ENCODE peak calls at places on chromosomes 16 and 17, in five cellular contexts. I, F, L, W and B are unnamed samples. For H3K4me1, the result is how much of the 10 kb centered on the place peaks cover.

GRCh38 chr16:23071202-23072083 is 77.8 kb downstream of the USP31 start:
- DNase-seq in I (no peak), F (no peak), L (no peak), W (no peak), B (no peak)

GRCh38 chr17:33469911-33470310 is 176.8 kb upstream of the ASIC2 start:
- DNase-seq in I (no peak), F (no peak), L (no peak), W (no peak), B (peak)

GRCh38 chr17:49224198-49224996 is 6.2 kb downstream of the PHOSPHO1 start:
- DNase-seq in I (peak), F (peak), L (no peak), W (no peak), B (no peak)

GRCh38 chr17:50817142-50817751 is 18.1 kb upstream of the WFIKKN2 start:
- DNase-seq in I (peak), F (peak), L (no peak), W (no peak), B (no peak)

GRCh38 chr17:60047590-60047989 is 31.1 kb downstream of the HEATR6 start:
- DNase-seq in I (no peak), F (no peak), L (no peak), W (no peak), B (no peak)

GRCh38 chr17:78557598-78558039 is 19.6 kb downstream of the DNAH17 start:
- DNase-seq in I (no peak), F (no peak), L (no peak), W (no peak), B (no peak)

GRCh38 chr17:31489295-31490018 is 98.0 kb downstream of the RAB11FIP4 start:
- DNase-seq in I (no peak), F (peak), L (no peak), W (no peak), B (no peak)

GRCh38 chr16:69444873-69445517 is 20.6 kb downstream of the CYB5B start:
- DNase-seq in I (no peak), F (no peak), L (no peak), W (no peak), B (peak)

GRCh38 chr17:73657473-73658116 is 13.3 kb upstream of the SDK2 start:
- DNase-seq in I (peak), F (peak), L (no peak), W (no peak), B (peak)

DNA sequence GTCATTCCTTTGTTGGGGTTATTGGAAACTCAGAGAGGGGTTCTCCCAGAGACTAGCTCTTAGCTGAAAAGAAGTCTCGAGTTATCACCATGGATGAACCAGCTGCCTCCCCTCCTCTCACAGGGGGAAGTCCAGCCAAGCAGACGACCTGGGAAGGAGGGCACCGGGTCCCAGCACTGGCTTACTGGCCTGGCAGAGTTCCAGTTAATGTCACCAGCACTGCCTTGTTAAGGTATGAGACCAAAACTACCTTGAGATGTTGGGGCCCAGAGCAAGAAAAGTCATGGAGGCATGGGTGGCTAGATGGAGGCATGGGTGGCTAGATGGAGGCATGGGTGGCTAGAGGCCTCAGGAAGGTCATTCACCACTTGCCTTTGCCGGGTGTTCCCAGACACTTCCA is 72.4 kb downstream of the WIPI1 start:
- DNase-seq in I (no peak), F (no peak), L (no peak), W (peak), B (no peak)
- H3K4me1 ChIP-seq in I (under half), F (under half), L (under half), W (under half), B (under half)

DNA sequence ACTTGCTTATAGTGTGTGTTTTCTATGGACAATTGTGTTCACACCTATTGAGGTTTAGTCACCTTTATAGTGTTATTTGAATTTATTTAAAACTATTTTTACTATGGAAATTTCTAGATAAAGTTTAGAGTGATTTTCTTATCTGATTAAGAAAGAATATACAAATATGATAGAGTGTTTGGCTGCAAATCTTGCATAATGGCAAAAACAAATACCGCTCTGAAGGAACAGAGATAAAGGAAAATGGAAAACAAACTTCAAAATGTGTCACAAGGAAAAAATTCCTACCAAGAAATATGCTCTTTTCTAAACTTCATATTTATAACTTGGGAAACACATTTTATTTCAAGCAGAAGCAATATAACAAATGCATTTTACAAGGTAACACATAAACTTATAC is 423.1 kb downstream of the TOX3 start:
- DNase-seq in I (no peak), F (no peak), L (no peak), W (no peak), B (no peak)
- H3K4me3 ChIP-seq in I (no peak), F (no peak), L (no peak), W (no peak), B (no peak)

GRCh38 chr16:85309656-85310587 is 197.7 kb upstream of the CIBAR2 start:
- DNase-seq in I (peak), F (peak), L (no peak), W (peak), B (no peak)
- H3K27ac ChIP-seq in I (peak), F (no peak), L (peak), W (peak), B (no peak)

GRCh38 chr17:17752822-17753448 is 71.7 kb downstream of the RAI1 start:
- DNase-seq in I (no peak), F (no peak), L (no peak), W (no peak), B (peak)
- H3K4me1 ChIP-seq in I (under half), F (under half), L (under half), W (under half), B (under half)

DNA sequence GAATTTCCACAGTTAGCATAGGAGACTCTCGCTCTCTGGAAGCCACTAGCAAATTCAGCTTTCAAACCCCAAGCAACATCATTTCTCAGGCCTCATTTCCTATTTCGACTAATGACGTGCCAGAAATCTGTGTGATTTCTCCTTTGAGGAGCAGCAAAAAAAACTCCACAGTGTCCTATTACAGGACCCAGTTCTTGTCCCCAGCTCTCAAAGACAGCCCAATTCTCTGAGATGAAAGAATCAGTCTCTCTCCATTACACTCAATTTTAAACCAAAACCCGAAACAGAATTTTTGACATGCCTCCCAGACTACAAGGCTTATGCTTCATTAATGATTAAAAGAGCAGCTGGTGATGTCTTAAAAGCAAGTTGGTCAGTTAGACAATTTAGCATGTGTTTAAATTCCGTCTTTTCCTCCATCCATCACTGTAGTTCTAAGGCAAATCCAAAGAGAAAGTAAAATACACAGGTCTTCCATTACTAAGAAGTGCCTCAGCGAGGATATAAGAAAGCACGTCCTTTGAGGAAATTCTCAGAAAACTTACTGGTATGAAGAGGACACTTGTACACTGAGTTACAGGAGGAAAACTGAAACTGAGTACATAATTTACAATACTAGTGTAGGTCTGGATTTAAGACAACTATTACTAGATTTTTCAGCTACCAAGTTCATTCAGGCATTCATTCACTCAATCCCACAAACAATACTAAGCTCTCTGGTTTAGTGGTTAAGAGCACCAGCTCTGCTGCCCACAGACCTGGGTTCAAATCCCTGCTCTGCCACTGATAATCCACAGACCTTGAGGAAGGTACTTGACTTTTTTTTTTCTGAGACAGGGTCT is 12.5 kb downstream of the TOM1L2 start:
- DNase-seq in I (no peak), F (no peak), L (no peak), W (no peak), B (peak)
- H3K4me3 ChIP-seq in I (no peak), F (no peak), L (no peak), W (peak), B (peak)

GRCh38 chr16:64791756-64792155 is 330.1 kb downstream of the CDH11 start:
- DNase-seq in I (no peak), F (no peak), L (no peak), W (no peak), B (no peak)
- H3K27ac ChIP-seq in I (no peak), F (no peak), L (no peak), W (no peak), B (no peak)

GRCh38 chr17:83106913-83107655 is 27.7 kb downstream of the METRNL start:
- DNase-seq in I (no peak), F (no peak), L (no peak), W (no peak), B (no peak)
- H3K4me1 ChIP-seq in I (under half), F (under half), L (under half), W (under half), B (under half)

DNA sequence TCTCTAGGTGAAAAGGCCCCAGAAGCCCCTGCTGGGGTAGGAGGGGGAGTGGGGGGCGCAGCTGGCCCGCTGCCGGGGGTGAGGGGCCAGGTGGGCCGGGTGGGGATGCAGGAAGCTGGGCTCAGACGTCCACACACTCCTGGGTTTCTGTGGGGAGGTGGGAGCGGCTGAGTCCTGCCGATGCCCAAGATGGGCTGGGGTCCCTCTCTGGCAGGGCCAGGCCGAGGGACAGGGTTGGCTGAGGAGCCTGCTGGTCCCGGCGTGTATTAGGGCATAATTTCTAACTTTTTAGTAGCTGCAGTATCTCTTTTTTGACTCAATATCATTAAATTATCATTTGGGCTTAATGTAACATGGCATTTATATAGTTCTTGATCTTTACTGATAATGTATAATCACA is 121.4 kb upstream of the CORO6 start:
- DNase-seq in I (no peak), F (no peak), L (no peak), W (no peak), B (no peak)
- H3K4me3 ChIP-seq in I (no peak), F (no peak), L (no peak), W (no peak), B (no peak)

GRCh38 chr16:86026916-86027315 is 128.0 kb downstream of the IRF8 start:
- DNase-seq in I (no peak), F (no peak), L (no peak), W (peak), B (no peak)

GRCh38 chr16:86027366-86028126 is 128.6 kb downstream of the IRF8 start:
- DNase-seq in I (no peak), F (no peak), L (no peak), W (peak), B (no peak)

GRCh38 chr16:86031141-86031678 is 132.2 kb downstream of the IRF8 start:
- DNase-seq in I (no peak), F (peak), L (no peak), W (no peak), B (no peak)

GRCh38 chr16:86030116-86030515 is 131.2 kb downstream of the IRF8 start:
- DNase-seq in I (no peak), F (no peak), L (no peak), W (peak), B (no peak)

DNA sequence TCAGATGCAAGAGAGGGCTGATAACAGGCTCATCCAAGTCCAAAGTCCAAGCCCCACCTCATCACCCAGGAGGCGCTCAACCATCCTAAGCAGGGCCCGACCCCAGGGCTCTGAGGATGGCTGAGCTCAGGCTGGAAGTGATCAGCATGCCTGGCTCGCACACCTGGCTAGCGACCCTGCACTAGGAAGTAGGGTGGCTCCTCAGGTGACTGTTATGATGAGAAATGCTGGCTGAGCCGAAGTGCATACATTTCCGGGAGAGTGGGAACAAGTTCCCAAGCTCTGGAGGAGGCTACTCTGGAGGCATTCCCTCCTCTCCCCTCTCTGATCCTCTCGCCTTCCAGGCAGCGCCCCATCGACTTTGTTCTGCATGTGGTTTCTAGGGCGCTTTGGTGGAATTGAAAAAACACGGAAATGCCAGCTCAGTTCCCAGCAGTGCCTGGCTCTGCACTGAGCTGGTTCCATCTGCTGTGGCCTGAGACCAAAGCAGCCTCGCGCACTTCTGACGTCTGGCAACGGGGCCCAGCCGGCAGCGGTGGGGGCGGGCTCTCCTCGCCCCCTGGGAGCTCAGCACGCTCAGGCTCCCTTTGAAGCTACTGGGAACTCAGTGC is 130.3 kb downstream of the IRF8 start:
- DNase-seq in I (no peak), F (peak), L (no peak), W (peak), B (peak)
- H3K27ac ChIP-seq in I (no peak), F (no peak), L (peak), W (no peak), B (no peak)

DNA sequence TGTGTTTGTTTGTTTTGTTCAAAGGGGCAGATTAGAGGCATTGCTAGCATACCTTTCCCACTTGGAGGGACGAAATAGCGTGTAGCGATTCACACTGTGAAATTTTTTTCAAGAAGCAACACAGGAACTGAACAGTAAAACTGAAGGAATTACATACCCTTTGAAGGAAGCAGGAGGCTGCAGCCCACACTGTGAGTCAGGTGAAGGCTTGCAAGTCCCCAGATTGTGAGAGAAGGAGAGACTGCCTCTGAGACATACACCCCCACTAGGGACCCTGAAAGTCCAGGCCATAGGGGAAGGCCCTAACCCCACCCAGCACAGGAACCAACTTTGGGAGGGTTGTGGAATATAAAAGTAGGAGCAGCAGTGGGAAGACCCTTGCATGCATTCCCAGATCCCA is 69.6 kb upstream of the HS3ST3A1 start:
- DNase-seq in I (no peak), F (peak), L (no peak), W (no peak), B (no peak)
- H3K4me1 ChIP-seq in I (under half), F (under half), L (under half), W (under half), B (under half)